ENCODE peak calls at places on chromosomes 3 and 15, in six cellular contexts. R, J, O, K, D and Q are unnamed samples.

GRCh38 chr3:172120912-172121311 is 81.5 kb downstream of the FNDC3B start:
- DNase-seq in K (no peak), J (no peak), O (no peak), R (no peak), D (no peak), Q (no peak)

GRCh38 chr3:152047465-152047864 is 174.0 kb downstream of the SUCNR1 start:
- DNase-seq in R (no peak), O (no peak), K (no peak), D (no peak), J (no peak), Q (no peak)

GRCh38 chr15:98800437-98801233 is 152.3 kb downstream of the IGF1R start:
- DNase-seq in O (no peak), J (peak; percentile 84), D (peak; percentile 64), R (peak; percentile 58), K (peak; percentile 60), Q (peak; percentile 88)

GRCh38 chr15:34436126-34436955 is 1.3 kb downstream of the GOLGA8A start:
- DNase-seq in J (no peak), K (no peak), R (no peak), D (no peak), O (no peak), Q (no peak)

GRCh38 chr15:101276501-101277037 is 716 bp downstream of the SELENOS start:
- DNase-seq in R (no peak), O (no peak), K (no peak), J (peak; percentile 59), D (peak; percentile 56), Q (no peak)

GRCh38 chr15:99341786-99342185 is 90.5 kb downstream of the LRRC28 start:
- DNase-seq in K (no peak), D (no peak), J (peak; percentile 12), O (no peak), R (no peak), Q (no peak)

GRCh38 chr15:68464451-68465090 is 32.6 kb upstream of the ITGA11 start:
- DNase-seq in J (no peak), O (no peak), D (no peak), K (no peak), R (no peak), Q (no peak)

GRCh38 chr3:108623504-108623903 is 34.0 kb downstream of the DZIP3 start:
- DNase-seq in D (no peak), R (no peak), O (no peak), K (no peak), J (no peak), Q (no peak)

GRCh38 chr3:194136519-194137313 is 768 bp downstream of the HES1 start:
- DNase-seq in R (no peak), J (peak; percentile 63), K (peak; percentile 19), O (no peak), D (no peak), Q (no peak)

GRCh38 chr3:111173906-111174305 is 102.3 kb downstream of the NECTIN3 start:
- DNase-seq in D (no peak), O (no peak), J (no peak), K (no peak), R (no peak), Q (no peak)

GRCh38 chr15:52221730-52222129 is 30.5 kb upstream of the GNB5 start:
- DNase-seq in R (no peak), K (no peak), D (no peak), O (no peak), J (no peak), Q (no peak)

GRCh38 chr3:23174426-23175039 is 28.6 kb upstream of the UBE2E2 start:
- DNase-seq in J (no peak), K (no peak), R (no peak), O (no peak), D (no peak), Q (no peak)

GRCh38 chr3:49790626-49791411 is 4.5 kb upstream of the IP6K1 start:
- DNase-seq in R (no peak), O (no peak), K (peak; percentile 91), J (no peak), D (no peak), Q (no peak)

GRCh38 chr3:41350441-41350840 is 151.1 kb downstream of the CTNNB1 start:
- DNase-seq in R (no peak), D (no peak), K (no peak), J (no peak), O (no peak), Q (no peak)

GRCh38 chr3:18425641-18426403 is 683 bp upstream of the SATB1 start:
- DNase-seq in D (peak; percentile 27), R (no peak), J (peak; percentile 78), K (no peak), O (peak; percentile 57), Q (peak; percentile 35)

GRCh38 chr3:195142519-195142918 is 128.4 kb downstream of the XXYLT1 start:
- DNase-seq in R (no peak), O (no peak), D (no peak), K (no peak), J (no peak), Q (no peak)

GRCh38 chr3:101695779-101696372 is 9.4 kb upstream of the RPL24 start:
- DNase-seq in R (no peak), J (peak; percentile 79), K (no peak), D (peak; percentile 15), O (peak; percentile 18), Q (no peak)

GRCh38 chr3:38115645-38116427 is 21.1 kb downstream of the ACAA1 start:
- DNase-seq in D (no peak), J (no peak), R (no peak), K (no peak), O (no peak), Q (no peak)

GRCh38 chr3:32484437-32484836 is 18.2 kb downstream of the CMTM6 start:
- DNase-seq in D (no peak), K (no peak), O (no peak), J (no peak), R (no peak), Q (no peak)

GRCh38 chr3:294096-294495 is 97.5 kb downstream of the CHL1 start:
- DNase-seq in O (no peak), D (no peak), R (no peak), J (no peak), K (no peak), Q (no peak)

GRCh38 chr15:52114656-52115055 is 2.1 kb upstream of the BCL2L10 start:
- DNase-seq in O (no peak), J (no peak), R (no peak), K (no peak), D (no peak), Q (no peak)

GRCh38 chr3:167887096-167887495 is 151.6 kb downstream of the SERPINI1 start:
- DNase-seq in R (no peak), O (no peak), D (no peak), K (no peak), J (peak; percentile 18), Q (no peak)

GRCh38 chr15:43249699-43250203 is 17.0 kb downstream of the TGM5 start:
- DNase-seq in O (no peak), J (no peak), K (peak; percentile 78), R (no peak), D (no peak), Q (no peak)

GRCh38 chr3:141076821-141077571 is 25.8 kb downstream of the SPSB4 start:
- DNase-seq in O (no peak), K (no peak), J (peak; percentile 77), R (peak; percentile 64), D (peak; percentile 57), Q (no peak)

GRCh38 chr15:95932676-95933075 is 397.8 kb upstream of the NR2F2 start:
- DNase-seq in K (peak; percentile 53), O (no peak), J (no peak), R (no peak), D (no peak), Q (peak; percentile 46)

GRCh38 chr3:143608966-143609365 is 239.3 kb downstream of the SLC9A9 start:
- DNase-seq in J (peak; percentile 19), D (no peak), O (no peak), K (no peak), R (no peak), Q (no peak)

GRCh38 chr15:49675051-49675450 is 54.2 kb downstream of the DTWD1 start:
- DNase-seq in J (no peak), D (no peak), K (peak; percentile 3), R (no peak), O (no peak), Q (peak; percentile 16)

GRCh38 chr3:184850201-184850600 is 38.2 kb downstream of the VPS8 start:
- DNase-seq in R (no peak), K (no peak), D (no peak), O (no peak), J (no peak), Q (no peak)

GRCh38 chr3:113097821-113098516 is 107.2 kb downstream of the GTPBP8 start:
- DNase-seq in K (peak; percentile 60), O (no peak), D (no peak), J (peak; percentile 25), R (no peak), Q (no peak)

GRCh38 chr3:123299581-123299980 is 97.8 kb downstream of the SEC22A start:
- DNase-seq in R (no peak), J (no peak), D (no peak), K (no peak), O (no peak), Q (no peak)

GRCh38 chr3:61173685-61174084 is 77.6 kb downstream of the FHIT start:
- DNase-seq in R (no peak), J (peak; percentile 16), D (no peak), K (no peak), O (no peak), Q (no peak)

GRCh38 chr3:19888428-19889152 is 45.4 kb downstream of the EFHB start:
- DNase-seq in O (no peak), K (no peak), R (no peak), J (no peak), D (no peak), Q (no peak)

GRCh38 chr3:52277972-52278509 is 408 bp downstream of the WDR82 start:
- DNase-seq in D (peak; percentile 53), J (peak; percentile 78), K (peak; percentile 51), R (no peak), O (peak; percentile 46), Q (no peak)

GRCh38 chr3:155391583-155391982 is 98.1 kb upstream of the STRIT1 start:
- DNase-seq in D (no peak), K (peak; percentile 2), J (no peak), O (no peak), R (peak; percentile 22), Q (peak; percentile 83)

GRCh38 chr3:48068886-48069285 is 52.7 kb upstream of the MAP4 start:
- DNase-seq in O (no peak), J (no peak), K (no peak), D (no peak), R (no peak), Q (no peak)

GRCh38 chr3:59818033-59818936 is 768.5 kb upstream of the CFAP20DC start:
- DNase-seq in R (peak; percentile 73), D (no peak), O (no peak), J (peak; percentile 52), K (peak; percentile 67), Q (peak; percentile 72)

GRCh38 chr3:6282920-6283319 is 578.0 kb upstream of the GRM7 start:
- DNase-seq in K (no peak), O (no peak), D (no peak), R (no peak), J (no peak), Q (no peak)

GRCh38 chr3:172174396-172175253 is 135.2 kb downstream of the FNDC3B start:
- DNase-seq in R (no peak), K (no peak), O (no peak), D (no peak), J (no peak), Q (no peak)